ENCODE peak calls at places on chromosomes 16 and 17, in five cellular contexts. I is heart right ventricle; G is AG04450; E is CD4-positive, CD25-positive, alpha-beta regulatory T cell; D is fibroblast of lung. W is an unnamed sample.

GRCh38 chr17:27457731-27458523 is 1.7 kb downstream of the KSR1 start:
- DNase-seq in I (no peak), D (no peak), E (no peak), G (no peak), W (no peak)

GRCh38 chr17:3712811-3713463 is 10.8 kb upstream of the HASPIN start:
- DNase-seq in D (peak; percentile 43), I (no peak), G (no peak), E (no peak), W (no peak)

GRCh38 chr16:57069635-57070350 is 22.6 kb upstream of the CPNE2 start:
- DNase-seq in D (no peak), E (no peak), G (no peak), I (no peak), W (no peak)

GRCh38 chr17:2058521-2059124 is 3.7 kb downstream of the HIC1 start:
- DNase-seq in I (peak; percentile 87), E (peak; percentile 44), G (no peak), D (peak; percentile 67), W (peak; percentile 47)

GRCh38 chr17:80071116-80071980 is 30.0 kb upstream of the GAA start:
- DNase-seq in G (no peak), E (no peak), I (peak; percentile 65), D (peak; percentile 65), W (no peak)

GRCh38 chr17:42116705-42117396 is 4.3 kb downstream of the KAT2A start:
- DNase-seq in I (peak; percentile 75), G (peak; percentile 62), E (peak; percentile 85), D (peak; percentile 60), W (peak; percentile 68)

GRCh38 chr17:37607637-37608368 is 1.4 kb downstream of the SYNRG start:
- DNase-seq in E (peak; percentile 71), G (no peak), I (no peak), D (no peak), W (peak; percentile 10)

GRCh38 chr16:89045181-89045815 is 48.4 kb upstream of the ACSF3 start:
- DNase-seq in G (no peak), I (no peak), E (no peak), D (no peak), W (no peak)

GRCh38 chr16:73713817-73714495 is 582.7 kb upstream of the PSMD7 start:
- DNase-seq in G (no peak), D (no peak), E (no peak), I (peak; percentile 15), W (no peak)

GRCh38 chr17:18235743-18236256 is 10.4 kb downstream of the LLGL1 start:
- DNase-seq in I (no peak), D (peak; percentile 80), E (no peak), G (no peak), W (no peak)

GRCh38 chr17:38711792-38712571 is 6.9 kb downstream of the MLLT6 start:
- DNase-seq in I (no peak), D (no peak), G (no peak), E (no peak), W (no peak)

GRCh38 chr16:68599586-68599985 is 45.5 kb upstream of the CDH3 start:
- DNase-seq in E (no peak), D (no peak), I (no peak), G (no peak), W (no peak)

GRCh38 chr17:50502643-50502990 is 5.6 kb upstream of the MYCBPAP start:
- DNase-seq in G (no peak), I (no peak), D (no peak), E (no peak), W (no peak)

GRCh38 chr17:77453613-77454559 is 313.1 kb downstream of the SEC14L1 start:
- DNase-seq in G (no peak), D (no peak), E (peak; percentile 64), I (peak; percentile 38), W (peak; percentile 37)

GRCh38 chr16:83979456-83979855 is 11.4 kb downstream of the NECAB2 start:
- DNase-seq in G (no peak), E (no peak), D (no peak), I (no peak), W (no peak)

GRCh38 chr17:9150407-9151090 is 129.2 kb downstream of the NTN1 start:
- DNase-seq in G (no peak), I (no peak), D (peak; percentile 36), E (no peak), W (no peak)

GRCh38 chr17:41982026-41982989 is 15.7 kb downstream of the CNP start:
- DNase-seq in E (no peak), D (peak; percentile 67), G (no peak), I (no peak), W (no peak)

GRCh38 chr17:8985054-8985701 is 19.7 kb upstream of the PIK3R5 start:
- DNase-seq in E (no peak), I (no peak), D (no peak), G (no peak), W (no peak)

GRCh38 chr16:50183316-50183715 is 30.2 kb downstream of the TENT4B start:
- DNase-seq in E (no peak), G (no peak), D (peak; percentile 94), I (no peak), W (no peak)

GRCh38 chr16:3643095-3643730 is 11.3 kb upstream of the DNASE1 start:
- DNase-seq in G (no peak), D (no peak), I (no peak), E (no peak), W (no peak)

GRCh38 chr17:57810740-57811632 is 38.9 kb downstream of the MRPS23 start:
- DNase-seq in D (peak; percentile 78), E (no peak), G (no peak), I (peak; percentile 69), W (no peak)

GRCh38 chr16:10878644-10879498 is 1.9 kb downstream of the CIITA start:
- DNase-seq in G (no peak), I (peak; percentile 50), E (no peak), D (peak; percentile 20), W (no peak)

GRCh38 chr17:66347661-66348604 is 45.5 kb downstream of the PRKCA start:
- DNase-seq in E (no peak), I (no peak), G (no peak), D (peak; percentile 56), W (no peak)

GRCh38 chr16:87076331-87076949 is 240.8 kb downstream of the C16orf95 start:
- DNase-seq in G (no peak), I (no peak), E (no peak), D (no peak), W (no peak)

GRCh38 chr16:50202926-50203624 is 50.0 kb downstream of the TENT4B start:
- DNase-seq in G (no peak), D (peak; percentile 94), E (no peak), I (no peak), W (no peak)

GRCh38 chr17:79036181-79036580 is 12.2 kb downstream of the C1QTNF1 start:
- DNase-seq in I (no peak), G (no peak), E (no peak), D (no peak), W (no peak)

GRCh38 chr17:41738077-41738800 is 3.8 kb upstream of the HAP1 start:
- DNase-seq in I (peak; percentile 82), E (peak; percentile 77), G (peak; percentile 54), D (peak; percentile 55), W (peak; percentile 69)

GRCh38 chr16:28192811-28193529 is 18.8 kb downstream of the XPO6 start:
- DNase-seq in I (no peak), E (peak; percentile 82), G (no peak), D (no peak), W (peak; percentile 65)

GRCh38 chr17:78132086-78132676 is 1.6 kb downstream of the TMC8 start:
- DNase-seq in G (no peak), E (peak; percentile 71), D (no peak), I (peak; percentile 44), W (peak; percentile 40)

GRCh38 chr17:16552637-16553045 is 16.4 kb downstream of the ZNF287 start:
- DNase-seq in D (no peak), G (no peak), I (no peak), E (no peak), W (no peak)
- H3K9me3 ChIP-seq in D (peaks cover 2% of the 10 kb centered on the region), G (peaks cover 26% of the 10 kb centered on the region), I (peaks cover 100% of the 10 kb centered on the region), E (peaks cover 89% of the 10 kb centered on the region), W (peaks cover 46% of the 10 kb centered on the region)

DNA sequence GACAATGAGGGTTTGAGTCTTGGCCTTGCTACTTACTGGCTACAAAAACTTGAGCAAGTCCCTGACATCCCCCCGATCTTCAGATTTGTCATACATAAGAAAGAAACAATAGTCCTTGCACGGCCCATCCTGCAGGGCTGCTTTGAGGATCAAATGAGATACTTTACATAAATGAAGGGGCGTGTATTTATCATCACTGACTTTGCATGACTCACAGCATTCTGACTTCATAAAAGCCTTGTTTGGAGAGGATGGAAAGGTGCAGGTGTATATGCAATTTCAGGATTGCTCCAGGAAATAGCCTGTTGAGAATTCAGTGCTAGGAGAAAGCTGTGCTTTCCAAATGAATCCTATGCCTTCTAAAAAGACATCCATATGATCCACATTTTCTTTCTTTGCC is 465.0 kb upstream of the MAF start:
- DNase-seq in D (no peak), E (no peak), I (no peak), G (no peak), W (no peak)
- H3K9me3 ChIP-seq in D (no peaks in the 10 kb centered on the region), E (no peaks in the 10 kb centered on the region), I (no peaks in the 10 kb centered on the region), G (no peaks in the 10 kb centered on the region), W (no peaks in the 10 kb centered on the region)

GRCh38 chr16:35154627-35155026 is 1695.2 kb downstream of the TP53TG3F start:
- DNase-seq in G (no peak), D (no peak), I (no peak), E (no peak), W (no peak)

GRCh38 chr16:35149550-35149949 is 1690.1 kb downstream of the TP53TG3F start:
- DNase-seq in G (no peak), I (no peak), D (no peak), E (no peak), W (no peak)

GRCh38 chr16:35148748-35149147 is 1689.3 kb downstream of the TP53TG3F start:
- DNase-seq in G (no peak), D (no peak), E (no peak), I (no peak), W (no peak)

GRCh38 chr16:35150805-35151312 is 1691.4 kb downstream of the TP53TG3F start:
- DNase-seq in D (no peak), G (no peak), E (no peak), I (no peak), W (no peak)

DNA sequence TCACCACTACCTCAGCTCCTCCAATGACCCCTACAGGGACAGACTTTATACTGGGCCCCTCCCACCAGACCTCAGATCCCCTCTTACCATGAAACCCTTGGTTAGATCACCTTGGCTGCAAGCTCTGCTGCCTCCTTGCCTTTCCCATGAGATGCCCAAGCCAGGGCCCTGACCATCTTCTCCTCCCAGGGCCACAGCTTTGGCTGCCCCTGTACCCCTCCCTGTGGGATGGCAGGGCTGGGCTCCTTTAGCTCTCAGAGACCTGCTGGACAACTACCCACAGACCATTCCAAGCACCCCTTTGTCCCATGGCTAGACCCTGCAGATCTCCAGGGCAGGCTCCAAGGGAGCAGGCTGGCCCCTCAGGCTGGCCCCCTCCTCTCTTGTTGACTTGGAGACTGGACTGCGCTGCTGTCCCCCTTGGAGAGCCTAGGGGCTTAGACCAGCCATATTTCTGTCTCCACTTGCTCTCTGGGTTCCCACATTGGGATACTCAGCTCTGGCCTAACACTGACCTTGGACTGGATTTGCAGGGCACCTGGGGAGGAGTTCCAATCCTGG is 1692.7 kb downstream of the TP53TG3F start:
- DNase-seq in D (no peak), E (no peak), I (no peak), G (no peak), W (no peak)
- H3K9me3 ChIP-seq in D (no peaks in the 10 kb centered on the region), E (peaks cover 5% of the 10 kb centered on the region), I (peaks cover 87% of the 10 kb centered on the region), G (peaks cover 63% of the 10 kb centered on the region), W (no peaks in the 10 kb centered on the region)

GRCh38 chr17:52837502-52837901 is 679.0 kb upstream of the CA10 start:
- DNase-seq in E (no peak), G (no peak), I (no peak), D (no peak), W (no peak)

GRCh38 chr17:52828621-52829020 is 670.1 kb upstream of the CA10 start:
- DNase-seq in E (no peak), I (no peak), G (no peak), D (no peak), W (no peak)

GRCh38 chr17:52827526-52827925 is 669.0 kb upstream of the CA10 start:
- DNase-seq in I (no peak), D (no peak), G (no peak), E (no peak), W (no peak)

GRCh38 chr17:52831536-52831935 is 673.0 kb upstream of the CA10 start:
- DNase-seq in G (no peak), E (no peak), I (no peak), D (no peak), W (no peak)
- H3K9me3 ChIP-seq in G (peaks cover 9% of the 10 kb centered on the region), E (no peaks in the 10 kb centered on the region), I (no peaks in the 10 kb centered on the region), D (no peaks in the 10 kb centered on the region), W (no peaks in the 10 kb centered on the region)

W was measured in T-helper 17 cell.